ENCODE peak calls at places on chromosomes 6 and 20, in four cellular contexts. D is RWPE2, B is K562, X is right cardiac atrium. U is an unnamed sample.

GRCh38 chr6:7431594-7432390 is 42.2 kb downstream of the RIOK1 start:
- ATAC-seq in D (no peak), X (no peak), B (peak; percentile 80), U (no peak)

GRCh38 chr6:160265869-160266476 is 7.4 kb upstream of the SLC22A2 start:
- ATAC-seq in B (no peak), X (no peak), D (no peak), U (no peak)

GRCh38 chr6:32796848-32797776 is 19.7 kb downstream of the HLA-DOB start:
- ATAC-seq in B (peak; percentile 94), D (peak; percentile 61), X (peak; percentile 80), U (peak; percentile 64)

GRCh38 chr6:31042801-31043200 is 32.5 kb downstream of the MUC22 start:
- ATAC-seq in X (peak; percentile 42), D (peak; percentile 76), B (peak; percentile 86), U (peak; percentile 39)

GRCh38 chr20:45306431-45306982 is at the start of gene RBPJL:
- ATAC-seq in B (peak; percentile 84), D (no peak), X (no peak), U (no peak)

GRCh38 chr20:52975024-52975732 is 3.0 kb downstream of the TSHZ2 start:
- ATAC-seq in D (no peak), B (no peak), X (no peak), U (no peak)

GRCh38 chr6:13479206-13479797 is 8.1 kb downstream of the GFOD1 start:
- ATAC-seq in X (no peak), D (no peak), B (no peak), U (no peak)

GRCh38 chr20:9218412-9219001 is 149.6 kb downstream of the PLCB4 start:
- ATAC-seq in X (peak; percentile 79), D (no peak), B (no peak), U (peak; percentile 65)

GRCh38 chr6:4185419-4185818 is 50.0 kb upstream of the ECI2 start:
- ATAC-seq in B (no peak), X (no peak), D (no peak), U (no peak)

GRCh38 chr20:35506872-35507638 is 22.4 kb downstream of the C20orf173 start:
- ATAC-seq in D (no peak), X (no peak), B (no peak), U (no peak)

GRCh38 chr6:44110005-44110681 is 17.1 kb downstream of the MRPL14 start:
- ATAC-seq in D (no peak), X (peak; percentile 73), B (no peak), U (no peak)

DNA sequence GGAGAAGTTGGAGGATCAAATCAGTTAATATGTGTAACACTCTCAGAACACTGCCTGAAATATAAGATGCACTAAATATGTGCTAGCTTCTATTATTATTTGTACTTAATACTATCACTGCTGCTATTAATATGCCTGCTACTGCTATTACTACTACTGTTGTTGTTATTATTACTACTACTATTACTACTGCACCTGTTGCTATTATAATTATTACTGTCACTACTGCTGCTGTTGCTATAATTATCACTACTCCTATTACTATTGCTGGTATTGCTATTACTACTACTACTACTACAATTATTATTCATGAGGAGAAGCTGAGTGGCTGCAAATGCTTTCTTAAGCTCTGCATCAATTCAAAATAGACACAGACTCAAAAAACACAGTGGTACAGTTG is 16.7 kb upstream of the SSTR4 start:
- ATAC-seq in X (no peak), D (no peak), B (no peak), U (no peak)
- H3K27me3 ChIP-seq in X (no peaks in the 10 kb centered on the region), D (no peaks in the 10 kb centered on the region), B (no peaks in the 10 kb centered on the region), U (no peaks in the 10 kb centered on the region)

DNA sequence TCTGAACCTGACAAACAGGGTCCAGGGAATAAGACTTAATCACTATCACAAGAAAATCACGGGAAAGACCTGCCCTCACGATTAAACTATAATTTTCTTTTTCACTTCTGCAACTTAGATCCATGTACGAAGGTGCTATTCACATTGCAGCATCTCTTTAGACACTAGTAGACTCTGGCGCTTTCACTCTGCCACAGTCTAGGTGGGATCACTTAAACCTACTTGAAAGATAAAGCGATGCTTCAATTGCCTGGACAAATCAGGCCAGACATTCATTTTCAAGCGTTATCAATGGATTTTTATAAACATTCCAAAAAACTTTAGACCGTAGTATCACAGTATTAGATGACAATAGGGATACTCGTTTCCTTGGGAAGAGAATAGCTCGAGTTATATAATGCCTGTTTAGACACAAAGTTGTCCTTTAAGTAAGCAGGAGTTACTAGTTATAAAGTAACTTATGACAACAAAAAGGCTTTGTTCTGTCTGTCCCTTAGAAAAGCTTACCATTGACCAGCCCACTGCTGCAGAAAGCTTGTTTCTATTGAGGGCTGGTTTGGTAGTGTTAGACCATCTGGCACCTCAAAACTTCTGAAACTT is 367.3 kb downstream of the UTRN start:
- ATAC-seq in D (no peak), X (no peak), B (no peak), U (no peak)
- H3K4me3 ChIP-seq in D (no peak overlapping the region), X (no peak overlapping the region), B (no peak overlapping the region), U (no peak overlapping the region)

DNA sequence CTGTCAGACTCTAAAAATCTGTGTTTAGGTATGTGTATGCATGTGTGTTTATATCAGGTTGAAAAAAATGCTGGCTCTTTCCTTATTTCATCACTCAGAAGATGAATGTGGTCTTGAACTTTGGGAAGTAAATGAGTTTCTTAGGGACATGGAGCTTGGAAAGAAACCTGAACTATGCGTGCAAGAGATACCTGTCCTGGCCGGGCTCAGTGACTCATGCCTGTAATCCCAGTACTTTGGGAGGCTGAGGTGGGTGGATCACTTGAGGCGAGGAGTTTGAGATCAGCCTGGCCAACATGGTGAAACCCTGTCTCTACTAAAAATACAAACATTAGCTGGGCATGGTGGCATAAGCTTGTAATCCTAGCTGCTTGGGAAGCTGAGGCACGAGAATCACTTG is 4.4 kb upstream of the GLP1R start:
- ATAC-seq in B (no peak), D (peak; percentile 45), X (no peak), U (no peak)
- H3K27me3 ChIP-seq in B (peaks cover 51% of the 10 kb centered on the region), D (peaks cover 27% of the 10 kb centered on the region), X (no peaks in the 10 kb centered on the region), U (peaks cover 78% of the 10 kb centered on the region)

GRCh38 chr6:163420315-163420667 is 5.8 kb downstream of the QKI start:
- ATAC-seq in B (peak; percentile 7), D (no peak), X (no peak), U (no peak)

GRCh38 chr6:163417595-163417994 is 3.1 kb downstream of the QKI start:
- ATAC-seq in D (no peak), X (no peak), B (peak; percentile 5), U (no peak)

GRCh38 chr6:163422574-163422973 is 8.1 kb downstream of the QKI start:
- ATAC-seq in D (no peak), X (no peak), B (no peak), U (no peak)

GRCh38 chr6:163418273-163419029 is 3.9 kb downstream of the QKI start:
- ATAC-seq in D (no peak), X (no peak), B (peak; percentile 18), U (no peak)

DNA sequence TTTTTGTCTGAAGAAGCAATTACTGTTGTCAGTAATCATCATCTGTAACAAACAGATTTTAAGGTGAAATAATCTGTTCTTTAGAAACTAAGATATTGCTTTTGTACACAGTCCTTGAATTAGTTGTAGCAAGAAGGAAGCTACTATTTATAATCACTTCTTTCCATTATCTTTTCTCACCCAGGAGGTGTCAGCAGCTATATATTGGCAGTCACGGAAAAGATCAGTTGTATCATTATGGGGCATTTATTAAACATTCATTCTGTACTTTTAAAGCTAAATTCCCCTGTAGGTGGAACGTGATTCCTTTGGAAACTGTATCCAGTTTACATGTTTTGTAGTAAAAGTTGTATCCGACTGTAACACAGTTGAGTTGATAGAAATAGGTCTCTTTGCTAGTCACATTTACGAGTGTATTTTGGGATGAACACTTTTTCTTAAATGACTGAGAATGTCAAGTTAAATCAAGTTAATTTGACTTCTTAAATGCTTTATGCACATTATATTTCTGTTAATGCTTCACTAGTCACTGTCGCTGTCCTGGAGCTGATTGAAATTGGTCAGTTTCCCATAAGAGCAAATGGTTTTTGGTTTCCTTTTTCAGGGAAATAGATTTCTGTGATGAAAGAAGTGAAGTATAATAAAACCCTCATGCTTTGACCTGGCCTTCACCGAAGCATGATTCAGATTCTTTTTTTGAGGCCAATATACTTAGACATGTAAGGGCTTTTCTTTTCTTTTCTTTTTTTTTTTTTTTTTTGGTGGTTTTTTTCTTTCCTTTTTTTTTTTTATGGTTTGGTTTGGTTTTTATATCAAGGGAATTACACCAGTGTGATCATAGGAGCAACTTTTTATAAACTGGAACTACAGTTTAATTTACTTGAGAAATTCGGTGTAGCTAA is 5.1 kb downstream of the QKI start:
- ATAC-seq in D (no peak), X (no peak), B (peak; percentile 46), U (no peak)
- H3K4me3 ChIP-seq in D (peak overlapping the region; percentile 10), X (peak overlapping the region; percentile 100), B (peak overlapping the region; percentile 17), U (peak overlapping the region; percentile 23)

U was measured in gastroesophageal sphincter.